ENCODE peak calls at places on chromosomes 12 and 14, in four cellular contexts. S is C1 segment of cervical spinal cord, P is ACHN, T is islet precursor cell. E is an unnamed sample.

GRCh38 chr14:26395726-26396125 is 202.1 kb downstream of the NOVA1 start:
- DNase-seq in P (no peak), S (no peak), T (no peak), E (no peak)

GRCh38 chr12:119659289-119659897 is 8.5 kb upstream of the PRKAB1 start:
- DNase-seq in T (no peak), P (peak), S (no peak), E (no peak)

GRCh38 chr14:35963209-35963608 is 137.1 kb downstream of the BRMS1L start:
- DNase-seq in P (peak), S (no peak), T (no peak), E (no peak)

GRCh38 chr12:111444706-111445310 is 39.1 kb downstream of the SH2B3 start:
- DNase-seq in S (peak), P (no peak), T (peak), E (no peak)

GRCh38 chr12:55720071-55720564 is at the start of gene RDH5:
- DNase-seq in T (no peak), P (peak), S (peak), E (peak)

GRCh38 chr12:111519083-111519482 is 80.0 kb downstream of the ATXN2 start:
- DNase-seq in S (no peak), T (no peak), P (no peak), E (no peak)

GRCh38 chr12:16513231-16513630 is 92.7 kb downstream of the LMO3 start:
- DNase-seq in P (no peak), T (no peak), S (no peak), E (no peak)

GRCh38 chr12:2959508-2960431 is 573 bp downstream of the TEAD4 start:
- DNase-seq in S (no peak), T (peak), P (peak), E (peak)

GRCh38 chr14:69154779-69155178 is 1.9 kb upstream of the DCAF5 start:
- DNase-seq in S (no peak), P (peak), T (peak), E (no peak)

GRCh38 chr14:21668377-21668776 is 5.2 kb downstream of the OR4E1 start:
- DNase-seq in P (no peak), T (no peak), S (no peak), E (no peak)

GRCh38 chr14:38285962-38286361 is 30.1 kb upstream of the CLEC14A start:
- DNase-seq in P (no peak), T (no peak), S (no peak), E (no peak)

GRCh38 chr12:26044007-26044394 is 80.8 kb downstream of the BHLHE41 start:
- DNase-seq in P (no peak), T (no peak), S (no peak), E (no peak)

GRCh38 chr14:104220225-104221070 is 82.1 kb downstream of the KIF26A start:
- DNase-seq in P (no peak), T (no peak), S (no peak), E (no peak)

GRCh38 chr14:104950021-104950420 is 25.3 kb downstream of the PLD4 start:
- DNase-seq in S (no peak), P (no peak), T (no peak), E (no peak)

GRCh38 chr12:64491718-64492117 is 39.8 kb downstream of the TBK1 start:
- DNase-seq in T (no peak), S (no peak), P (no peak), E (no peak)

GRCh38 chr14:52121441-52121840 is 52.6 kb upstream of the NID2 start:
- DNase-seq in T (no peak), S (no peak), P (no peak), E (no peak)

GRCh38 chr14:49367696-49368095 is 218.5 kb downstream of the RPS29 start:
- DNase-seq in S (no peak), T (no peak), P (no peak), E (no peak)

GRCh38 chr14:103260629-103261124 is 73.4 kb upstream of the EIF5 start:
- DNase-seq in P (peak), T (no peak), S (peak), E (peak)

GRCh38 chr14:23094666-23095195 is at the start of gene ACIN1:
- DNase-seq in S (no peak), P (peak), T (peak), E (peak)

GRCh38 chr12:102763016-102763415 is 154.0 kb downstream of the PAH start:
- DNase-seq in P (no peak), S (no peak), T (no peak), E (no peak)

GRCh38 chr14:35197015-35197414 is 74.7 kb downstream of the PRORP start:
- DNase-seq in T (no peak), P (no peak), S (no peak), E (peak)

GRCh38 chr14:68232643-68233055 is 413.1 kb downstream of the RAD51B start:
- DNase-seq in P (peak), S (no peak), T (no peak), E (peak)

GRCh38 chr14:65230287-65230728 is 128.0 kb upstream of the MAX start:
- DNase-seq in P (no peak), S (peak), T (no peak), E (no peak)

GRCh38 chr12:133073836-133074235 is 6.9 kb upstream of the ZNF140 start:
- DNase-seq in T (no peak), S (no peak), P (no peak), E (no peak)

GRCh38 chr14:32224731-32225377 is 21.8 kb upstream of the RNU6-8 start:
- DNase-seq in S (no peak), P (peak), T (peak), E (peak)

GRCh38 chr12:19575307-19576243 is 136.3 kb downstream of the AEBP2 start:
- DNase-seq in S (no peak), T (no peak), P (peak), E (peak)

GRCh38 chr12:6328045-6328779 is 13.7 kb downstream of the TNFRSF1A start:
- DNase-seq in S (no peak), P (no peak), T (no peak), E (no peak)

GRCh38 chr12:87782838-87783237 is 246.4 kb downstream of the C12orf50 start:
- DNase-seq in P (no peak), S (no peak), T (no peak), E (no peak)

E was measured in RCC 7860.